ENCODE peak calls at places on chromosomes 4 and X, in five cellular contexts. One of them, this sample, is unnamed.

GRCh38 chrX:16772460-16772859 is 13.8 kb upstream of the TXLNG start:
- DNase-seq in colonic mucosa: no peak
- DNase-seq in astrocyte: no peak
- DNase-seq in H7: no peak
- DNase-seq in CD4-positive, alpha-beta memory T cell: no peak
- DNase-seq in this sample: no peak

GRCh38 chr4:93788712-93789111 is 39.8 kb upstream of the ATOH1 start:
- DNase-seq in H7: peak; percentile 36
- DNase-seq in astrocyte: no peak
- DNase-seq in CD4-positive, alpha-beta memory T cell: no peak
- DNase-seq in colonic mucosa: no peak
- DNase-seq in this sample: no peak

GRCh38 chr4:159280442-159281172 is 177.7 kb downstream of the RAPGEF2 start:
- DNase-seq in CD4-positive, alpha-beta memory T cell: no peak
- DNase-seq in astrocyte: no peak
- DNase-seq in H7: no peak
- DNase-seq in colonic mucosa: no peak
- DNase-seq in this sample: no peak

GRCh38 chrX:46796574-46797191 is 37.8 kb upstream of the SLC9A7 start:
- DNase-seq in H7: peak; percentile 37
- DNase-seq in CD4-positive, alpha-beta memory T cell: peak; percentile 51
- DNase-seq in colonic mucosa: peak; percentile 73
- DNase-seq in astrocyte: peak; percentile 19
- DNase-seq in this sample: peak; percentile 35

GRCh38 chrX:16649858-16650257 is at the start of gene S100G:
- DNase-seq in colonic mucosa: no peak
- DNase-seq in H7: no peak
- DNase-seq in astrocyte: no peak
- DNase-seq in CD4-positive, alpha-beta memory T cell: no peak
- DNase-seq in this sample: no peak

GRCh38 chr4:41044791-41045190 is 169.6 kb downstream of the APBB2 start:
- DNase-seq in colonic mucosa: no peak
- DNase-seq in astrocyte: no peak
- DNase-seq in H7: no peak
- DNase-seq in CD4-positive, alpha-beta memory T cell: no peak
- DNase-seq in this sample: no peak

GRCh38 chrX:143437439-143437838 is 79.8 kb downstream of the SPANXN3 start:
- DNase-seq in astrocyte: no peak
- DNase-seq in CD4-positive, alpha-beta memory T cell: no peak
- DNase-seq in colonic mucosa: no peak
- DNase-seq in H7: no peak
- DNase-seq in this sample: peak; percentile 1

GRCh38 chrX:155046811-155047528 is 20.3 kb downstream of the FUNDC2 start:
- DNase-seq in astrocyte: no peak
- DNase-seq in H7: no peak
- DNase-seq in colonic mucosa: no peak
- DNase-seq in CD4-positive, alpha-beta memory T cell: no peak
- DNase-seq in this sample: no peak

GRCh38 chrX:40153335-40154221 is 55.8 kb upstream of the BCOR start:
- DNase-seq in CD4-positive, alpha-beta memory T cell: peak; percentile 44
- DNase-seq in astrocyte: no peak
- DNase-seq in colonic mucosa: peak; percentile 71
- DNase-seq in H7: peak; percentile 89
- DNase-seq in this sample: peak; percentile 78

GRCh38 chr4:113540859-113541258 is 220.7 kb downstream of the CAMK2D start:
- DNase-seq in H7: no peak
- DNase-seq in astrocyte: peak; percentile 35
- DNase-seq in CD4-positive, alpha-beta memory T cell: no peak
- DNase-seq in colonic mucosa: peak; percentile 32
- DNase-seq in this sample: no peak

GRCh38 chrX:134717698-134718328 is 59.5 kb upstream of the PLAC1 start:
- DNase-seq in CD4-positive, alpha-beta memory T cell: no peak
- DNase-seq in astrocyte: peak; percentile 50
- DNase-seq in H7: no peak
- DNase-seq in colonic mucosa: no peak
- DNase-seq in this sample: no peak

GRCh38 chr4:146029147-146029546 is 90.5 kb upstream of the ZNF827 start:
- DNase-seq in CD4-positive, alpha-beta memory T cell: no peak
- DNase-seq in colonic mucosa: no peak
- DNase-seq in astrocyte: peak; percentile 16
- DNase-seq in H7: no peak
- DNase-seq in this sample: no peak

GRCh38 chr4:113024373-113024772 is 25.1 kb upstream of the ANK2 start:
- DNase-seq in colonic mucosa: no peak
- DNase-seq in H7: no peak
- DNase-seq in CD4-positive, alpha-beta memory T cell: no peak
- DNase-seq in astrocyte: no peak
- DNase-seq in this sample: no peak

GRCh38 chrX:155577682-155578081 is 35.1 kb downstream of the TMLHE start:
- DNase-seq in colonic mucosa: no peak
- DNase-seq in astrocyte: no peak
- DNase-seq in H7: peak; percentile 3
- DNase-seq in CD4-positive, alpha-beta memory T cell: no peak
- DNase-seq in this sample: no peak

GRCh38 chr4:94006932-94007331 is 178.4 kb downstream of the ATOH1 start:
- DNase-seq in CD4-positive, alpha-beta memory T cell: no peak
- DNase-seq in astrocyte: no peak
- DNase-seq in colonic mucosa: no peak
- DNase-seq in H7: no peak
- DNase-seq in this sample: no peak

GRCh38 chrX:70043685-70044084 is 6.1 kb downstream of the AWAT2 start:
- DNase-seq in astrocyte: no peak
- DNase-seq in colonic mucosa: no peak
- DNase-seq in CD4-positive, alpha-beta memory T cell: no peak
- DNase-seq in H7: no peak
- DNase-seq in this sample: no peak

GRCh38 chr4:22504931-22505330 is 10.9 kb downstream of the ADGRA3 start:
- DNase-seq in H7: no peak
- DNase-seq in CD4-positive, alpha-beta memory T cell: no peak
- DNase-seq in astrocyte: peak; percentile 47
- DNase-seq in colonic mucosa: no peak
- DNase-seq in this sample: no peak

GRCh38 chr4:79331126-79331876 is 5.4 kb upstream of the NAA11 start:
- DNase-seq in CD4-positive, alpha-beta memory T cell: no peak
- DNase-seq in astrocyte: no peak
- DNase-seq in H7: no peak
- DNase-seq in colonic mucosa: peak; percentile 20
- DNase-seq in this sample: peak; percentile 5

GRCh38 chr4:39616651-39617050 is 22.0 kb downstream of the SMIM14 start:
- DNase-seq in H7: no peak
- DNase-seq in CD4-positive, alpha-beta memory T cell: no peak
- DNase-seq in astrocyte: peak; percentile 71
- DNase-seq in colonic mucosa: no peak
- DNase-seq in this sample: no peak

GRCh38 chr4:990746-991367 is 2.3 kb downstream of the SLC26A1 start:
- DNase-seq in CD4-positive, alpha-beta memory T cell: no peak
- DNase-seq in colonic mucosa: no peak
- DNase-seq in H7: no peak
- DNase-seq in astrocyte: no peak
- DNase-seq in this sample: no peak

GRCh38 chr4:26723216-26723615 is 137.4 kb upstream of the STIM2 start:
- DNase-seq in H7: no peak
- DNase-seq in astrocyte: no peak
- DNase-seq in colonic mucosa: no peak
- DNase-seq in CD4-positive, alpha-beta memory T cell: peak; percentile 13
- DNase-seq in this sample: no peak

GRCh38 chr4:84920591-84920990 is 45.9 kb downstream of the WDFY3 start:
- DNase-seq in CD4-positive, alpha-beta memory T cell: no peak
- DNase-seq in colonic mucosa: no peak
- DNase-seq in astrocyte: peak; percentile 62
- DNase-seq in H7: no peak
- DNase-seq in this sample: no peak

GRCh38 chr4:182307746-182308145 is 64.5 kb downstream of the TENM3 start:
- DNase-seq in CD4-positive, alpha-beta memory T cell: no peak
- DNase-seq in astrocyte: peak; percentile 100
- DNase-seq in colonic mucosa: no peak
- DNase-seq in H7: no peak
- DNase-seq in this sample: no peak

GRCh38 chr4:38603652-38604051 is 60.3 kb upstream of the KLF3 start:
- DNase-seq in astrocyte: no peak
- DNase-seq in H7: no peak
- DNase-seq in CD4-positive, alpha-beta memory T cell: no peak
- DNase-seq in colonic mucosa: no peak
- DNase-seq in this sample: no peak

GRCh38 chr4:140630246-140630645 is 61.5 kb upstream of the UCP1 start:
- DNase-seq in astrocyte: no peak
- DNase-seq in H7: peak; percentile 51
- DNase-seq in colonic mucosa: no peak
- DNase-seq in CD4-positive, alpha-beta memory T cell: no peak
- DNase-seq in this sample: no peak

GRCh38 chr4:182969651-182970279 is 52.6 kb upstream of the DCTD start:
- DNase-seq in H7: no peak
- DNase-seq in CD4-positive, alpha-beta memory T cell: no peak
- DNase-seq in astrocyte: no peak
- DNase-seq in colonic mucosa: no peak
- DNase-seq in this sample: peak; percentile 38

GRCh38 chrX:134908235-134908834 is 82.5 kb upstream of the SMIM10 start:
- DNase-seq in colonic mucosa: no peak
- DNase-seq in astrocyte: no peak
- DNase-seq in H7: no peak
- DNase-seq in CD4-positive, alpha-beta memory T cell: peak; percentile 33
- DNase-seq in this sample: no peak

GRCh38 chrX:132957211-132958085 is 981 bp downstream of the HS6ST2 start:
- DNase-seq in colonic mucosa: peak; percentile 23
- DNase-seq in H7: peak; percentile 88
- DNase-seq in CD4-positive, alpha-beta memory T cell: no peak
- DNase-seq in astrocyte: peak; percentile 10
- DNase-seq in this sample: no peak
- H3K4me3 ChIP-seq in colonic mucosa: peak overlapping the region; percentile 28
- H3K4me3 ChIP-seq in H7: peak overlapping the region; percentile 72
- H3K4me3 ChIP-seq in CD4-positive, alpha-beta memory T cell: no peak overlapping the region
- H3K4me3 ChIP-seq in astrocyte: peak overlapping the region; percentile 37
- H3K4me3 ChIP-seq in this sample: no peak overlapping the region

GRCh38 chrX:13669246-13669689 is 16.3 kb downstream of the TCEANC start:
- DNase-seq in colonic mucosa: peak; percentile 82
- DNase-seq in CD4-positive, alpha-beta memory T cell: peak; percentile 39
- DNase-seq in H7: no peak
- DNase-seq in astrocyte: peak; percentile 96
- DNase-seq in this sample: peak; percentile 28
- H3K4me3 ChIP-seq in colonic mucosa: no peak overlapping the region
- H3K4me3 ChIP-seq in CD4-positive, alpha-beta memory T cell: no peak overlapping the region
- H3K4me3 ChIP-seq in H7: no peak overlapping the region
- H3K4me3 ChIP-seq in astrocyte: no peak overlapping the region
- H3K4me3 ChIP-seq in this sample: no peak overlapping the region

DNA sequence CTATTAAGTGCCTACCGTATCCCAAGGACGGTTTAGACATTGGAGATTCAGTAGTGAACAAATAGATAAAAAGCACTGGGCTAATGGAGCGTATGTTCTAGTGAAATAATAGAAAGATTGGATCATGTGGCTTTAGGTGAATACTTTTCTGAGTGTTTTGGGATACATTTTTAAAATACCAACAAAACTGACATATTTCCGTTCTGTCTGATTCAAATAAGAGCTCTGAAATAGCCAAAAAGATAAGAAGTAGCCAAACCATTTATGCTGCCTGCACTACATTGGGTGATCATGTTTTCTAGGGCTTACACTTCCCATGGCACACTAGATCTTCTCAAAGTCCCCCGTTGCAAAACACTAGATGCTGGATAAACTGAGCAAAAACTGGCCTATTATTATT is 14.2 kb downstream of the IGFBP7 start:
- DNase-seq in H7: no peak
- DNase-seq in colonic mucosa: no peak
- DNase-seq in CD4-positive, alpha-beta memory T cell: no peak
- DNase-seq in astrocyte: peak; percentile 78
- DNase-seq in this sample: no peak
- H3K4me3 ChIP-seq in H7: no peak overlapping the region
- H3K4me3 ChIP-seq in colonic mucosa: no peak overlapping the region
- H3K4me3 ChIP-seq in CD4-positive, alpha-beta memory T cell: no peak overlapping the region
- H3K4me3 ChIP-seq in astrocyte: peak overlapping the region; percentile 11
- H3K4me3 ChIP-seq in this sample: no peak overlapping the region

DNA sequence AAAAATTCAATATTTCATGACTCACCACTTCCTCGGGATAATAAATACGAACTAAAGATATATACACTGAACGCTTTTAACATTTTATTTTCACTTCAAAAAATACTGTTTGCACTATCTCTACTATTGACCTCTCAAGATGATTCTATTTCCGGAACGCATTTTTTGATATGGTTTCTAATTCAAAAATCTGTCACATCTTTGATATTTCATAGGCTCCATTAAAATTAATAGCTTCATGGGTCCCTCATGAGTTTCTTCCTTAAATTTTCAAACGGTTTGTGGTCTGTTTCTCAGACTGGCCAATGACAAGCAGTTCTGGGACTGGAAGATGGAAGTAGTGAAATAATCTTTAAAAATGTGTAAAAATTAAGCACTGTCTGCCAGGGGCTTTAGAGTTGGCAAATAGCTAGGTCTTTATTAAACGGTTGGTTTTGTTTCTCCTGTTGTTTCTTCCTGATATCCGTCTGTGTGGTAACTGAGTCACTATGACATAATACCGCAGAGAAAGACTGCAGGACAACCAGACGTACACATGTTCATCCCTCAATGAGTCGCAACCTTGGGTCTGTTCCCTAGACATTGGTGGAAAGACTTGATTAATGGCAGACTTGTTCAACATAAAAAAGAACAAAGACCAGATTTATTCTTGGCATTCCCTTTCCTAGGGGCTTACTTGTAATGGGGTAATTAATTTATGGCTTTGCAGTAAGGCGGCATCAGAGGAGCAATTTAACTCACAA is 133.8 kb downstream of the PALLD start:
- DNase-seq in colonic mucosa: no peak
- DNase-seq in astrocyte: peak; percentile 98
- DNase-seq in CD4-positive, alpha-beta memory T cell: no peak
- DNase-seq in H7: peak; percentile 13
- DNase-seq in this sample: no peak
- H3K4me3 ChIP-seq in colonic mucosa: no peak overlapping the region
- H3K4me3 ChIP-seq in astrocyte: peak overlapping the region; percentile 91
- H3K4me3 ChIP-seq in CD4-positive, alpha-beta memory T cell: no peak overlapping the region
- H3K4me3 ChIP-seq in H7: peak overlapping the region; percentile 51
- H3K4me3 ChIP-seq in this sample: no peak overlapping the region

GRCh38 chr4:173528378-173529321 is 1.4 kb downstream of the HAND2 start:
- DNase-seq in H7: peak; percentile 71
- DNase-seq in colonic mucosa: no peak
- DNase-seq in astrocyte: no peak
- DNase-seq in CD4-positive, alpha-beta memory T cell: no peak
- DNase-seq in this sample: no peak
- H3K4me3 ChIP-seq in H7: no peak overlapping the region
- H3K4me3 ChIP-seq in colonic mucosa: peak overlapping the region; percentile 28
- H3K4me3 ChIP-seq in astrocyte: no peak overlapping the region
- H3K4me3 ChIP-seq in CD4-positive, alpha-beta memory T cell: no peak overlapping the region
- H3K4me3 ChIP-seq in this sample: peak overlapping the region; percentile 43

DNA sequence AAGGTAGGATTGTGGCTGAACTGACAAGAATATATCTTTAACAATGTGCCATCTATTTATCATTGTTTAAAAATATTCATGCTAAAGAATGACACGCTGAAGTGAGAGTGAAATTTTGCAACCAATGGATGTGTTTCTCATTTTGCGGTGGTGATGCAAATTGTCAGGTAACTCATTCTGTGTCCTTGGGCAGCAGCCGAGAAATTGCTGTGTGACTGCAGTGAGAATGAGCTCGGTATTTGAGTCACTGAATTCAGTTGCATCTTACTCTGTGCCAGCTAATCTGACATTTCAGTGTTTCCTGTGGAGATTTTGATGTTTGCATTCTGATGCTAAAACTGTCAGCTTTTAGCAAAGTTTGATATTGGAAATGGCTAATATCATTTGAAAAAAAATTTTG is 28.1 kb downstream of the MCUB start:
- DNase-seq in astrocyte: no peak
- DNase-seq in H7: no peak
- DNase-seq in colonic mucosa: no peak
- DNase-seq in CD4-positive, alpha-beta memory T cell: no peak
- DNase-seq in this sample: no peak
- H3K4me3 ChIP-seq in astrocyte: no peak overlapping the region
- H3K4me3 ChIP-seq in H7: no peak overlapping the region
- H3K4me3 ChIP-seq in colonic mucosa: no peak overlapping the region
- H3K4me3 ChIP-seq in CD4-positive, alpha-beta memory T cell: no peak overlapping the region
- H3K4me3 ChIP-seq in this sample: no peak overlapping the region

This sample was measured in HL-60.